ENCODE peak calls at places on chromosome 11, in five cellular contexts. F, X, E, Q and G are unnamed samples. For H3K4me1, the result is how much of the 10 kb centered on the place peaks cover.

GRCh38 chr11:35875063-35875462 is 68.8 kb upstream of the LDLRAD3 start:
- DNase-seq in F (no peak), X (no peak), E (no peak), Q (no peak), G (no peak)

GRCh38 chr11:116314012-116314411 is 458.8 kb downstream of the BUD13 start:
- DNase-seq in F (no peak), X (no peak), E (no peak), Q (no peak), G (no peak)

GRCh38 chr11:125343732-125344131 is 152.3 kb downstream of the FEZ1 start:
- DNase-seq in F (no peak), X (no peak), E (no peak), Q (no peak), G (peak)

GRCh38 chr11:46858920-46859531 is 12.9 kb upstream of the CKAP5 start:
- DNase-seq in F (no peak), X (no peak), E (no peak), Q (no peak), G (no peak)

GRCh38 chr11:47912843-47913437 is 64.8 kb upstream of the NUP160 start:
- DNase-seq in F (no peak), X (no peak), E (no peak), Q (no peak), G (no peak)

GRCh38 chr11:11148104-11148509 is 204.9 kb downstream of the CSNK2A3 start:
- DNase-seq in F (peak), X (peak), E (peak), Q (peak), G (no peak)

GRCh38 chr11:88552377-88553029 is 215.0 kb upstream of the CTSC start:
- DNase-seq in F (peak), X (peak), E (no peak), Q (no peak), G (peak)

GRCh38 chr11:13134886-13135285 is 125.8 kb downstream of the RASSF10 start:
- DNase-seq in F (no peak), X (no peak), E (no peak), Q (no peak), G (no peak)

GRCh38 chr11:3866206-3866605 is 10.7 kb downstream of the STIM1 start:
- DNase-seq in F (no peak), X (peak), E (peak), Q (no peak), G (peak)

GRCh38 chr11:119694334-119694733 is 34.7 kb downstream of the NECTIN1 start:
- DNase-seq in F (no peak), X (no peak), E (no peak), Q (no peak), G (no peak)

GRCh38 chr11:126978155-126978554 is 22.4 kb downstream of the KIRREL3 start:
- DNase-seq in F (peak), X (no peak), E (no peak), Q (no peak), G (no peak)

GRCh38 chr11:88139865-88140264 is 35.4 kb downstream of the RAB38 start:
- DNase-seq in F (no peak), X (no peak), E (no peak), Q (no peak), G (no peak)

GRCh38 chr11:19268901-19269300 is 28.2 kb upstream of the E2F8 start:
- DNase-seq in F (no peak), X (no peak), E (no peak), Q (no peak), G (no peak)

GRCh38 chr11:17498058-17498457 is 21.4 kb upstream of the ABCC8 start:
- DNase-seq in F (no peak), X (no peak), E (no peak), Q (peak), G (peak)

GRCh38 chr11:118126082-118126838 is 26.4 kb downstream of the SCN4B start:
- DNase-seq in F (no peak), X (no peak), E (no peak), Q (no peak), G (no peak)

GRCh38 chr11:97614571-97614970 is 1224.8 kb downstream of the JRKL start:
- DNase-seq in F (no peak), X (no peak), E (no peak), Q (no peak), G (no peak)

GRCh38 chr11:125374398-125374797 is 121.7 kb downstream of the FEZ1 start:
- DNase-seq in F (no peak), X (no peak), E (no peak), Q (peak), G (peak)

GRCh38 chr11:117387992-117388765 is 60.5 kb downstream of the CEP164 start:
- DNase-seq in F (no peak), X (no peak), E (no peak), Q (no peak), G (no peak)

GRCh38 chr11:107018902-107019493 is 722 bp upstream of the GUCY1A2 start:
- DNase-seq in F (peak), X (peak), E (peak), Q (peak), G (peak)

GRCh38 chr11:70200212-70200844 is 2.8 kb upstream of the FADD start:
- DNase-seq in F (no peak), X (no peak), E (no peak), Q (no peak), G (peak)

GRCh38 chr11:95849087-95849825 is 59.0 kb downstream of the CEP57 start:
- DNase-seq in F (peak), X (no peak), E (peak), Q (no peak), G (no peak)

GRCh38 chr11:60910281-60910687 is 3.7 kb upstream of the TMEM109 start:
- DNase-seq in F (no peak), X (no peak), E (no peak), Q (no peak), G (no peak)

GRCh38 chr11:132793831-132794230 is 738.5 kb downstream of the OPCML start:
- DNase-seq in F (no peak), X (no peak), E (no peak), Q (no peak), G (no peak)

GRCh38 chr11:12285106-12285505 is 92.3 kb upstream of the PARVA start:
- DNase-seq in F (no peak), X (no peak), E (no peak), Q (no peak), G (no peak)

GRCh38 chr11:79274636-79275315 is 166.1 kb downstream of the TENM4 start:
- DNase-seq in F (no peak), X (no peak), E (no peak), Q (no peak), G (no peak)

GRCh38 chr11:128692750-128693578 is 908 bp upstream of the FLI1 start:
- DNase-seq in F (peak), X (peak), E (peak), Q (peak), G (peak)

GRCh38 chr11:132234878-132235277 is 864.5 kb downstream of the NTM start:
- DNase-seq in F (no peak), X (no peak), E (no peak), Q (no peak), G (no peak)

GRCh38 chr11:96122601-96123044 is 198.7 kb upstream of the MTMR2 start:
- DNase-seq in F (no peak), X (no peak), E (no peak), Q (no peak), G (no peak)

GRCh38 chr11:30487200-30487898 is 98.8 kb downstream of the MPPED2 start:
- DNase-seq in F (no peak), X (no peak), E (peak), Q (no peak), G (peak)

GRCh38 chr11:125384825-125385224 is 111.2 kb downstream of the FEZ1 start:
- DNase-seq in F (no peak), X (no peak), E (no peak), Q (no peak), G (no peak)

GRCh38 chr11:126484266-126484665 is 128.8 kb downstream of the ST3GAL4 start:
- DNase-seq in F (no peak), X (no peak), E (no peak), Q (no peak), G (no peak)

GRCh38 chr11:33930317-33931021 is 38.6 kb upstream of the LMO2 start:
- DNase-seq in F (peak), X (no peak), E (no peak), Q (no peak), G (no peak)

GRCh38 chr11:19953342-19953741 is 206.9 kb downstream of the DBX1 start:
- DNase-seq in F (peak), X (no peak), E (no peak), Q (no peak), G (no peak)

GRCh38 chr11:12876988-12877387 is 132.1 kb upstream of the RASSF10 start:
- DNase-seq in F (no peak), X (no peak), E (no peak), Q (no peak), G (no peak)

GRCh38 chr11:108338750-108339149 is 115.9 kb downstream of the ATM start:
- DNase-seq in F (no peak), X (no peak), E (no peak), Q (no peak), G (no peak)

GRCh38 chr11:23497040-23497439 is 636.8 kb upstream of the CCDC179 start:
- DNase-seq in F (no peak), X (no peak), E (no peak), Q (no peak), G (no peak)

GRCh38 chr11:90698238-90698637 is 475.4 kb upstream of the CHORDC1 start:
- DNase-seq in F (peak), X (no peak), E (no peak), Q (no peak), G (no peak)

GRCh38 chr11:8685820-8686219 is 3.2 kb downstream of the RPL27A start:
- DNase-seq in F (no peak), X (no peak), E (no peak), Q (no peak), G (no peak)

GRCh38 chr11:65431452-65432132 is 9.0 kb downstream of the NEAT1 start:
- DNase-seq in F (no peak), X (no peak), E (no peak), Q (no peak), G (no peak)

DNA sequence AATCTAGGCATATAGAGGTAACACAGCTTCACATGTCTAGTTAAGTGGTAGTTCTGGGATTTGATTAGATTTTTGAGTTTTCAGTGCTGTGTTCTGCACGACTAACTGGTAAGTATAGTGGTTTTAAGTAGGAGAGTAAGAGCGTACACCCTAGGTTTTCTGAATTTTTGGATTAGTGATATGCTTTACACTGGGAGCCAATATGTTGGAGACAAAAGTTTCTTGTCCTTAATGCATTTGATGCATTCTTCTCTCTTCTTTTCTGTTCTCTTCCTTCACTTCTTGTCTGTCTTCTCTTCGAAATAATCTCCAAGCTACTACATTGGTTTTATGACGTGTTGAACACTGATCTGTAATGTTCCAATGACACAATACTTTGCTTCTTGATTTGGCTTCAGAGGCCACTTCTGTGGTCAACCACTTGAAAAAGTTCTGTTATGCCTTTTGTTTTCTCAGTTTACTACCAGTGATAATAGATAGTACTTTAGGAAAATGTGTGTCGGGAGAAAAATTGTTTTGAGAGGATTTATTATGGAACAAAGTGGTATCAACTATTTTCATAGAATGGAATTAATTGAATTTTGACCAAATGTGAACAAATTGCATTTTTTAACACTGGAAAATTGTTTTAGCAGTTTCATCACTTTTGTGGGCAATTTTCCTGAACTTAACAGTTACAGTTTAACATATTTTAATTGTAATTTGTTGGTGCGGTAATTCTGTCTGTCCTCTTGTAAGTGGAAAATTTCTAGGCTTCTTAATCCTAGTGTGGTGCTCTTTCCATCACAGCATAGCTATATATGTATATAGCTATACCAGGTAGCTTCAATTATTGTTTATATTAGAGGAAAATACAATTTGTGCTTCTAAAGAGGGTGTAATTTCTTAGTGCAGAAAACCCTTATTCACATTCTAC is 2.6 kb downstream of the PDE3B start:
- DNase-seq in F (no peak), X (no peak), E (no peak), Q (no peak), G (no peak)
- H3K4me3 ChIP-seq in F (peak), X (peak), E (peak), Q (peak), G (peak)

GRCh38 chr11:43797866-43798265 is 82.8 kb upstream of the ALKBH3 start:
- DNase-seq in F (no peak), X (no peak), E (no peak), Q (no peak), G (no peak)

GRCh38 chr11:43806976-43807375 is 73.7 kb upstream of the ALKBH3 start:
- DNase-seq in F (no peak), X (no peak), E (no peak), Q (no peak), G (no peak)

GRCh38 chr11:43803766-43804165 is 76.9 kb upstream of the ALKBH3 start:
- DNase-seq in F (no peak), X (no peak), E (no peak), Q (no peak), G (no peak)

GRCh38 chr11:43797337-43797736 is 83.3 kb upstream of the ALKBH3 start:
- DNase-seq in F (no peak), X (no peak), E (no peak), Q (no peak), G (no peak)

GRCh38 chr11:43802509-43802908 is 78.1 kb upstream of the ALKBH3 start:
- DNase-seq in F (no peak), X (no peak), E (no peak), Q (no peak), G (no peak)
- TF ChIP-seq CTCF in F (peak), X (no peak), E (peak), Q (no peak), G (no peak)

GRCh38 chr11:78039391-78039918 is 16.4 kb upstream of the KCTD14 start:
- DNase-seq in F (no peak), X (no peak), E (no peak), Q (no peak), G (no peak)
- H3K4me1 ChIP-seq in F (under half), X (under half), E (under half), Q (under half), G (under half)

DNA sequence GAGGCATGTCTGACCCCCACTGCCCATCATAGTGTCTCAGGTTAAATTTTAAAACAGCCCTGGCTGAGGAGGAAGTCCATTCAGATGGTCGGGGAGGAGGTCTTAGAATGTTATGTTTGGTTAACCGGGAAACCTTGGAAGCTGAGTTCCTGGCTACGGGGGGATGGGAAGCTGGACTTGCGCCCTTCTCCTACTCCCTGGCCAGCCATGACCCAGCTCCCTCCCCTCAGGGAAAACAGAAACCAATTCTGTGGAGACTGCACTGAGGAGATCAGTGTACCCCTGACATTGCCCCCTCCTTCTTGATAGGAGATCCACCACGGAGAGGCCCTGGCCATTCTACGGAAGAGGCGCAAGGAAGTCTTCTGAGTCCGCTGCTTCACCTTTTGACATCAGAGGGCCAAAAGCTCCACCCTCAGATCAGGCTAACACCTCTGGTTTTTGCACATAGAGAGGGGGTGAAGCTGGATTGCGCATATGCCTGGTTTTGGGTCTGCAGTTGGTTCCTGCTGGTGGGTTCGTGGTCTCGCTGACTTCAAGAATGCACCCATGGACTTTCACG is 2.7 kb upstream of the KRTAP5-9 start:
- DNase-seq in F (no peak), X (no peak), E (no peak), Q (no peak), G (no peak)
- H3K4me3 ChIP-seq in F (no peak), X (no peak), E (no peak), Q (no peak), G (no peak)

DNA sequence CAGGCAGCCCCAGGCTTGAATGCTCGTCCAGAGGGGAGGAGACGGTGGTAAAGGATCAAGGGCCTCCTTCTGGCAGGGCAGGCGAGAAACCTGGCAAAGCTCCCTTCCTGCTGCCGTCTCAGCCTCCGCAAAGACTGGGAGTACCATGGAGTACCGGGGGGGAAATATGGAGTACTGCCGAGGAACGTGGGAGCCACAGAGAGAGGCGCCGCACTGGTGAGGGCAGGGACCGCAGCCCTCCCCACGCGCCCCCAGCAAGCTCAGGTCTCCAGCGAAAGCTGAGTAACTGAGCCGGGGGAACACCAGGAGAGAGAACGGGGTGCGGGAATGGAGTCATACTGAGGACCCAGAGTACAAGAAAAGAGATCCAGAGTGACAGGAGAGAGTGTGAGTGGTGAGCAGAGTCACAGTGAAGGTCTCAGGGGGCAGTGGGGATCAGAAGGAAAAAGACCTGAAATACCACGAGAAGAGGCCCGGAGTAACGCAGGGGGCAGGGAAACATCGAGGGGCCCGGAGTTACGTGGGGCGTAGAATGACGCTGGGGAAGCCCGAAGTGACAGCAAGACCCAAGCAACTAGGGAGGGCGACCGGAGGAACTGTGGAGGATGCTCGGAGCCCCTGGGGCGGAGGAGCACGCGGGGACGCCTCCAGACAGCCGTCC is 740 bp downstream of the EML3 start:
- DNase-seq in F (peak), X (peak), E (peak), Q (peak), G (peak)
- TF ChIP-seq CTCF in F (no peak), X (no peak), E (no peak), Q (no peak), G (no peak)

DNA sequence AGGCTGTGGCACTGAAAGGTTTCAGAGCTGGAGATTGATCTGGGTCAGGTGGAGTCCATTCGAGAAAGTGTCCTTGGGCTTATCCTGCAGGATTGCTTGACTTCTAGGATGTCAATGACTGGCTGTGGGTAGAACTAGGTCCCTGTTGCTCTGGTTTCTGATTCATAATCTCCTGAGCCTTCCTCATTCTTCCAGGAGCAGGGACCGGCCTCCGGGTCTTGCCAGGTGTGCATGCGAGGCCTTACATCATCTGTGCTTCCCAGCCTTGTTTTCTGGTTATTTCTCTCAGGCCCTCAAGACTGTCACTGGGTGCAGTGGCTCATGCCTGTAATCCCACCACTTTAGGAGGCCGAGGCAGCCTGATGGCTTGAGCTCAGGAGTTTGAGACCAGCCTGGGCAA is 33.3 kb upstream of the SORL1-AS1 start:
- DNase-seq in F (no peak), X (no peak), E (no peak), Q (no peak), G (no peak)
- H3K4me1 ChIP-seq in F (under half), X (under half), E (under half), Q (under half), G (under half)

GRCh38 chr11:113387605-113388211 is at the start of gene ANKK1:
- DNase-seq in F (peak), X (no peak), E (no peak), Q (no peak), G (peak)
- H3K4me3 ChIP-seq in F (peak), X (no peak), E (no peak), Q (no peak), G (no peak)

GRCh38 chr11:62061356-62062222 is 62.2 kb upstream of the INCENP start:
- DNase-seq in F (no peak), X (no peak), E (no peak), Q (no peak), G (peak)
- TF ChIP-seq CTCF in F (peak), X (peak), E (no peak), Q (peak), G (no peak)